ENCODE peak calls at places on chromosomes 3 and 15, in seven cellular contexts. S is GM12878, Y is A549, G is GM23248, B is endothelial cell of umbilical vein, K is SJSA1, Q is H9. W is an unnamed sample. For H3K4me1 and H3K9me3, the result is how much of the 10 kb centered on the place peaks cover.

GRCh38 chr3:147157629-147158028 is 248.7 kb downstream of the ZIC4 start:
- DNase-seq in Q (no peak), B (no peak), Y (no peak), S (no peak), K (no peak), G (peak), W (no peak)

GRCh38 chr15:34850121-34850520 is 54.8 kb upstream of the ACTC1 start:
- DNase-seq in K (no peak), B (no peak), Y (no peak), G (no peak), S (no peak), Q (no peak), W (no peak)

GRCh38 chr3:108117245-108117644 is 26.4 kb upstream of the CD47 start:
- DNase-seq in G (peak), Q (no peak), K (no peak), B (no peak), Y (no peak), S (no peak), W (no peak)

GRCh38 chr15:42490246-42490742 is 647 bp downstream of the ZNF106 start:
- DNase-seq in B (peak), K (peak), G (no peak), S (no peak), Y (no peak), Q (no peak), W (no peak)

GRCh38 chr15:41821831-41822230 is 6.1 kb upstream of the JMJD7 start:
- DNase-seq in Q (no peak), G (no peak), S (no peak), B (no peak), K (no peak), Y (no peak), W (no peak)

GRCh38 chr3:161343986-161344385 is 27.3 kb downstream of the SPTSSB start:
- DNase-seq in Q (no peak), K (no peak), G (no peak), B (no peak), Y (no peak), S (no peak), W (no peak)

GRCh38 chr3:106582151-106582550 is 713.3 kb upstream of the CBLB start:
- DNase-seq in Q (no peak), Y (no peak), B (no peak), S (no peak), G (peak), K (no peak), W (no peak)

GRCh38 chr15:96252148-96252547 is 78.4 kb upstream of the NR2F2 start:
- DNase-seq in K (no peak), S (no peak), G (no peak), Y (peak), B (no peak), Q (no peak), W (no peak)

GRCh38 chr3:109132801-109133473 is 3.6 kb upstream of the C3orf85 start:
- DNase-seq in B (no peak), Y (peak), K (no peak), Q (no peak), G (peak), S (no peak), W (no peak)

GRCh38 chr15:71199384-71200351 is 84.4 kb downstream of the THSD4 start:
- DNase-seq in K (no peak), G (peak), Y (peak), B (no peak), S (no peak), Q (no peak), W (no peak)

GRCh38 chr3:32791833-32792232 is 26.0 kb upstream of the TRIM71 start:
- DNase-seq in S (no peak), Y (no peak), Q (no peak), B (no peak), G (no peak), K (no peak), W (no peak)

GRCh38 chr15:87826119-87826730 is 430.3 kb downstream of the NTRK3 start:
- DNase-seq in K (no peak), B (no peak), Y (no peak), S (no peak), Q (peak), G (no peak), W (no peak)

GRCh38 chr3:193124861-193125260 is 116.2 kb upstream of the PLAAT1 start:
- DNase-seq in B (no peak), S (no peak), G (no peak), Q (no peak), Y (no peak), K (no peak), W (no peak)

GRCh38 chr15:28051920-28052633 is 47.0 kb downstream of the OCA2 start:
- DNase-seq in S (no peak), G (no peak), Y (no peak), B (no peak), K (no peak), Q (no peak), W (no peak)

GRCh38 chr3:197692641-197693040 is 44.1 kb downstream of the RUBCN start:
- DNase-seq in G (no peak), K (no peak), Q (no peak), S (no peak), Y (no peak), B (peak), W (no peak)

GRCh38 chr15:74552761-74553441 is 11.9 kb downstream of the ARID3B start:
- DNase-seq in S (no peak), B (no peak), Y (no peak), K (no peak), G (no peak), Q (no peak), W (no peak)

GRCh38 chr3:70989174-70989573 is 594.4 kb downstream of the FOXP1 start:
- DNase-seq in B (peak), Y (no peak), Q (no peak), G (peak), S (no peak), K (peak), W (no peak)

GRCh38 chr3:107861904-107862303 is 228.9 kb downstream of the CD47 start:
- DNase-seq in K (no peak), Y (no peak), Q (no peak), S (peak), G (no peak), B (no peak), W (no peak)

GRCh38 chr3:189710620-189711388 is 79.6 kb downstream of the TP63 start:
- DNase-seq in G (peak), S (peak), Q (peak), B (peak), K (peak), Y (peak), W (peak)

GRCh38 chr15:96285715-96286367 is 44.7 kb upstream of the NR2F2 start:
- DNase-seq in Y (no peak), K (no peak), S (no peak), B (no peak), G (no peak), Q (no peak), W (no peak)

GRCh38 chr3:64902991-64903390 is 215.2 kb upstream of the ADAMTS9 start:
- DNase-seq in K (no peak), B (no peak), Q (no peak), G (peak), Y (no peak), S (no peak), W (no peak)

GRCh38 chr3:178238179-178238578 is 298.1 kb upstream of the KCNMB2 start:
- DNase-seq in Q (no peak), Y (no peak), S (no peak), B (no peak), G (no peak), K (no peak), W (no peak)

GRCh38 chr15:23570466-23570865 is 5.0 kb downstream of the MKRN3 start:
- DNase-seq in K (no peak), S (no peak), Q (no peak), Y (peak), B (no peak), G (no peak), W (no peak)

GRCh38 chr3:36166477-36166876 is 213.8 kb upstream of the STAC start:
- DNase-seq in B (peak), Y (peak), G (peak), Q (no peak), S (no peak), K (peak), W (peak)

GRCh38 chr15:25333049-25333448 is 105.8 kb downstream of the UBE3A start:
- DNase-seq in G (no peak), B (no peak), S (no peak), Q (no peak), Y (no peak), K (no peak), W (no peak)

GRCh38 chr3:50124363-50125226 is 30.5 kb upstream of the SEMA3F start:
- DNase-seq in Y (no peak), G (peak), Q (no peak), S (no peak), K (no peak), B (no peak), W (no peak)

GRCh38 chr15:92306662-92307061 is 87.0 kb upstream of the ST8SIA2 start:
- DNase-seq in G (peak), K (no peak), S (no peak), Y (peak), Q (peak), B (no peak), W (no peak)

GRCh38 chr3:104018541-104018940 is 1348.2 kb upstream of the ALCAM start:
- DNase-seq in Y (no peak), Q (no peak), G (no peak), B (no peak), S (no peak), K (no peak), W (no peak)

GRCh38 chr3:189458536-189458935 is 172.7 kb upstream of the TP63 start:
- DNase-seq in K (no peak), G (no peak), S (no peak), Q (no peak), B (no peak), Y (no peak), W (peak)

GRCh38 chr3:184417619-184418327 is 37.9 kb downstream of the CHRD start:
- DNase-seq in Y (peak), S (peak), G (peak), B (peak), Q (peak), K (peak), W (peak)

GRCh38 chr3:129393271-129393670 is 35.2 kb downstream of the EFCAB12 start:
- DNase-seq in Y (no peak), K (no peak), G (no peak), Q (no peak), S (no peak), B (no peak), W (no peak)

GRCh38 chr15:52481915-52482314 is 46.8 kb downstream of the MYO5A start:
- DNase-seq in G (peak), K (peak), S (peak), Y (no peak), B (peak), Q (no peak), W (peak)

GRCh38 chr3:7657214-7658112 is 796.5 kb downstream of the GRM7 start:
- DNase-seq in K (no peak), S (no peak), G (no peak), Q (no peak), B (no peak), Y (no peak), W (peak)

GRCh38 chr15:41934843-41935242 is 37.5 kb downstream of the EHD4 start:
- DNase-seq in K (no peak), Q (peak), B (peak), S (no peak), G (no peak), Y (no peak), W (no peak)

GRCh38 chr15:82570721-82571519 is 30.7 kb upstream of the RPS17 start:
- DNase-seq in S (no peak), K (no peak), Y (no peak), B (no peak), G (peak), Q (peak), W (no peak)

GRCh38 chr3:45095916-45096526 is 50.2 kb downstream of the CDCP1 start:
- DNase-seq in K (no peak), G (no peak), Y (no peak), S (no peak), B (no peak), Q (no peak), W (no peak)

GRCh38 chr3:173744479-173744878 is 346.9 kb downstream of the NLGN1 start:
- DNase-seq in K (no peak), G (no peak), B (peak), S (no peak), Y (no peak), Q (no peak), W (no peak)

GRCh38 chr15:100030586-100031249 is 297.5 kb upstream of the LYSMD4 start:
- DNase-seq in Q (no peak), S (no peak), G (no peak), B (no peak), Y (no peak), K (no peak), W (no peak)

GRCh38 chr15:100031665-100032357 is 298.6 kb upstream of the LYSMD4 start:
- DNase-seq in G (no peak), Y (no peak), B (no peak), K (no peak), Q (no peak), S (no peak), W (no peak)

GRCh38 chr15:100029868-100030479 is 296.7 kb upstream of the LYSMD4 start:
- DNase-seq in G (no peak), S (no peak), B (no peak), Y (no peak), Q (no peak), K (no peak), W (no peak)

GRCh38 chr15:100026041-100026440 is 292.8 kb upstream of the LYSMD4 start:
- DNase-seq in B (no peak), S (no peak), Y (no peak), G (no peak), K (no peak), Q (no peak), W (no peak)

DNA sequence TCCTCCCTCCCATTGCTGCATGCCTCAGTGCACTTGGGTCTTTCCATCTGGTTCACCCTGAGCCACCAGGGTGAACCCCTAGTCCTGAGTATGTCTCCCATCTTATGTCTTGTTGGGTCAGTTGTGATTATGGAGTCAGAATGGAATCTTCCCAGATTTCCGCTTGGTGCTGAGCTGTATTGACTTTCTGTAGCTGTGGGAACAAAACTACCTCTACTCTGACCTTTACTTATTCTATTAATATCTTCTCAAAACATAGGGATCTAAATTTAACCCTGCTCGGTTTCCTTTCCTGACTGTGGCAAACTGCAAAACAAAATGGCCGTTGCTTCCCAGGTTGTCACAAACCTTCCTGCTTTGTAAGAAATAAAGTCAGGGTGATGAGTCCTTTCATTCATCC is 295.8 kb upstream of the LYSMD4 start:
- DNase-seq in S (no peak), G (no peak), Y (no peak), Q (no peak), K (no peak), B (no peak), W (no peak)
- H3K27ac ChIP-seq in S (no peak), G (no peak), Y (no peak), Q (no peak), K (no peak), B (no peak), W (no peak)

GRCh38 chr15:40248006-40248783 is 9.3 kb downstream of the PAK6 start:
- DNase-seq in K (no peak), G (no peak), B (no peak), S (no peak), Q (peak), Y (no peak), W (no peak)
- H3K4me1 ChIP-seq in K (under half), G (under half), B (under half), S (under half), Q (under half), Y (under half), W (half or more)

GRCh38 chr15:20659265-20659664 is 117.7 kb upstream of the GOLGA6L6 start:
- DNase-seq in B (no peak), G (no peak), K (no peak), Q (no peak), Y (no peak), S (no peak), W (no peak)
- H3K9me3 ChIP-seq in B (under half), G (under half), K (under half), Q (half or more), Y (under half), S (under half), W (under half)

GRCh38 chr3:31699309-31699953 is 166.7 kb downstream of the STT3B start:
- DNase-seq in B (peak), S (no peak), Q (no peak), G (peak), Y (peak), K (no peak), W (no peak)

GRCh38 chr3:31695280-31696008 is 162.7 kb downstream of the STT3B start:
- DNase-seq in G (peak), B (no peak), Q (peak), Y (peak), S (no peak), K (no peak), W (no peak)

GRCh38 chr3:31696009-31696297 is 163.2 kb downstream of the STT3B start:
- DNase-seq in Q (no peak), Y (no peak), B (no peak), G (no peak), S (no peak), K (no peak), W (no peak)

GRCh38 chr3:31693346-31693745 is 160.6 kb downstream of the STT3B start:
- DNase-seq in S (no peak), G (no peak), Y (no peak), K (no peak), B (no peak), Q (no peak), W (no peak)

DNA sequence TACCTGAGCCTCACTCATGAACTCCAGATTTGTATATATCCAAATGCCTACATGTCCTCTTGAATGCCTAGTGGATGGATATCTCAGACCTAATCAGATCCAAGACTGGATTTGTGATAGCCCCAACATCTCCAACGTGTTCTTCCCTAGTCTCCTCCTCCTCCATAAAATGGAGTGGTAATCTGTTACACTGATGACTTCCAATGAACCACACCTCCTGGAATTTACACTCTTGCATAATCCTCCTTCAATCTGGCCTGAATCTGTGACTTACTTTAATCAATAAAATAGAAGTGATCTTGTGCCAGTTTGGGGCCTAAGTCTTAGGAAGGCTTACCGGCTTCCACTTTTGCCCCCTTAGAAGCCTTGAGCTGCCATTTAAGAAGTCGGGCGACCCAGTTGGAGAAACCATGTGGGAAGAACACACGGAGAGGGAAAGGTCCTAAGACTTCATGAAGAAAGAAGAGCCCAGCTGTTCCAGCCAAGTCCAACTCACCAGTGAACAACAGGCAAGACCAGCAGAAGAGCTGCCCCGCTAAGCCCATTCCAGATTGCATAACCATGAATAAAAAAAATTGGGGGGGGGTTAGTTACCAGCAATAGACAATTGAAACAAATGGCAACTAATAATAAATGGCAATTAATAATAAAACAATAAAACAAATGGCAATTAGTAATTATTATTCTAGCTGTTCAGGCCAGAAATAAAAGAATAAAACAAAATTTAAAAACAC is 164.3 kb downstream of the STT3B start:
- DNase-seq in Q (no peak), K (no peak), Y (no peak), G (no peak), S (no peak), B (no peak), W (no peak)
- H3K27ac ChIP-seq in Q (no peak), K (no peak), Y (no peak), G (no peak), S (no peak), B (no peak), W (no peak)

W was measured in keratinocyte.